ENCODE peak calls at places on chromosomes 1 and 21, in five cellular contexts. J is esophagus muscularis mucosa, L is OCI-LY7, X is heart right ventricle, N is spleen. A is an unnamed sample.

GRCh38 chr1:85612704-85613361 is 32.3 kb downstream of the CCN1 start:
- DNase-seq in J (no peak), X (no peak), N (no peak), L (no peak), A (peak; percentile 95)

GRCh38 chr1:171800850-171801249 is 19.4 kb downstream of the METTL13 start:
- DNase-seq in L (no peak), N (no peak), X (no peak), J (no peak), A (no peak)

GRCh38 chr21:17451364-17451869 is 61.4 kb upstream of the CXADR start:
- DNase-seq in J (no peak), N (no peak), X (no peak), L (no peak), A (no peak)

GRCh38 chr1:3176820-3177219 is 107.8 kb downstream of the PRDM16 start:
- DNase-seq in L (no peak), X (no peak), N (no peak), J (no peak), A (no peak)

GRCh38 chr21:29406385-29406784 is 107.7 kb downstream of the BACH1 start:
- DNase-seq in L (no peak), J (no peak), N (no peak), X (no peak), A (peak; percentile 42)

GRCh38 chr1:236421022-236421421 is 26.9 kb downstream of the EDARADD start:
- DNase-seq in X (no peak), J (no peak), N (no peak), L (no peak), A (no peak)

GRCh38 chr1:54965624-54966340 is 14.6 kb upstream of the TMEM61 start:
- DNase-seq in X (peak; percentile 50), N (peak; percentile 82), J (no peak), L (peak; percentile 48), A (peak; percentile 90)

GRCh38 chr1:181936269-181936668 is 125.2 kb downstream of the ZNF648 start:
- DNase-seq in J (no peak), N (no peak), L (no peak), X (no peak), A (no peak)

GRCh38 chr1:229066591-229066990 is 204.3 kb upstream of the RAB4A start:
- DNase-seq in L (no peak), X (no peak), N (no peak), J (peak; percentile 39), A (no peak)

GRCh38 chr1:88646852-88647645 is 37.0 kb upstream of the PKN2 start:
- DNase-seq in X (no peak), L (no peak), N (no peak), J (no peak), A (no peak)

GRCh38 chr1:244239261-244239770 is 188.2 kb downstream of the ZBTB18 start:
- DNase-seq in X (no peak), L (no peak), N (no peak), J (no peak), A (no peak)

GRCh38 chr1:165671531-165671930 is 26.8 kb downstream of the ALDH9A1 start:
- DNase-seq in X (no peak), J (no peak), N (no peak), L (no peak), A (peak; percentile 56)

GRCh38 chr21:35227774-35228173 is 178.7 kb upstream of the RUNX1 start:
- DNase-seq in X (no peak), L (peak; percentile 95), J (no peak), N (no peak), A (no peak)

GRCh38 chr21:33976082-33976979 is 60.7 kb upstream of the ATP5PO start:
- DNase-seq in L (peak; percentile 65), J (no peak), N (no peak), X (peak; percentile 35), A (peak; percentile 70)

GRCh38 chr1:169483500-169483966 is 2.2 kb downstream of the SLC19A2 start:
- DNase-seq in J (no peak), X (no peak), N (no peak), L (no peak), A (peak; percentile 49)
- H3K27ac ChIP-seq in J (peak overlapping the region; percentile 99), X (peak overlapping the region; percentile 99), N (no peak overlapping the region), L (no peak overlapping the region), A (peak overlapping the region; percentile 8)

GRCh38 chr1:204337583-204337982 is 22.1 kb downstream of the PLEKHA6 start:
- DNase-seq in N (no peak), L (no peak), J (no peak), X (no peak), A (no peak)
- H3K4me1 ChIP-seq in N (no peaks in the 10 kb centered on the region), L (no peaks in the 10 kb centered on the region), J (peaks cover 39% of the 10 kb centered on the region), X (peaks cover 24% of the 10 kb centered on the region), A (peaks cover 46% of the 10 kb centered on the region)

GRCh38 chr1:34164510-34165381 is at the start of gene CSMD2:
- DNase-seq in L (no peak), N (no peak), X (no peak), J (no peak), A (peak; percentile 71)
- TF ChIP-seq CTCF in L (no peak), N (no peak), X (no peak), J (no peak), A (no peak)

GRCh38 chr1:231201375-231202124 is 39.5 kb upstream of the GNPAT start:
- DNase-seq in J (no peak), X (no peak), L (no peak), N (peak; percentile 56), A (no peak)
- H3K27ac ChIP-seq in J (no peak overlapping the region), X (no peak overlapping the region), L (no peak overlapping the region), N (no peak overlapping the region), A (no peak overlapping the region)

GRCh38 chr1:9169601-9170137 is 40.8 kb upstream of the GPR157 start:
- DNase-seq in J (no peak), N (no peak), L (no peak), X (no peak), A (no peak)
- H3K4me1 ChIP-seq in J (peaks cover 4% of the 10 kb centered on the region), N (no peaks in the 10 kb centered on the region), L (no peaks in the 10 kb centered on the region), X (peaks cover 13% of the 10 kb centered on the region), A (peaks cover 8% of the 10 kb centered on the region)

GRCh38 chr21:37446552-37446951 is 80.0 kb downstream of the DYRK1A start:
- DNase-seq in L (no peak), N (no peak), J (no peak), X (no peak), A (no peak)
- TF ChIP-seq CTCF in L (peak; percentile 25), N (no peak), J (no peak), X (no peak), A (no peak)

GRCh38 chr1:160007577-160008200 is 24.1 kb downstream of the PIGM start:
- DNase-seq in L (peak; percentile 51), N (no peak), J (no peak), X (no peak), A (peak; percentile 49)
- H3K27ac ChIP-seq in L (no peak overlapping the region), N (no peak overlapping the region), J (no peak overlapping the region), X (no peak overlapping the region), A (no peak overlapping the region)

DNA sequence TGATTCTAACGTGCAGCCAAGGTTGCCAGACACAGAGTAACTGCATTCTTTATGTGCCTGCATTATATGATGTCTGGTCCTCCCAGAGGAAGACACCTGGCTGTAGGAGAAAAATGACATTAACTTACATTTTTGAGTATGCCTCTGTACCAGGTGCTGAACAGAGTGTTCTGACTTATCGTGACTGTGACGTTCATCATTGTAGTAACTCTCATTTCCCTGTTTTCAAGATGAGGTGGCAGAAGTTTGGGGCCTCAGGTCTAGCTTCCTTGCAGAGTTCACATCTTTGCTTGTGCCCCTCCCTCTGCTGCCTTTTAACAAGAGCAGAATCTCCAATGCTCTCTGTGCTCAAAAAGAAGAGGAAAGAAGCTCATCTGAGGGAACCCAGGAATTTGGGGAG is 488.0 kb downstream of the AJAP1 start:
- DNase-seq in N (no peak), J (no peak), L (peak; percentile 63), X (no peak), A (no peak)
- H3K4me1 ChIP-seq in N (no peaks in the 10 kb centered on the region), J (no peaks in the 10 kb centered on the region), L (peaks cover 48% of the 10 kb centered on the region), X (no peaks in the 10 kb centered on the region), A (no peaks in the 10 kb centered on the region)

A was measured in cardiac muscle cell.